ENCODE peak calls at places on chromosomes 7 and 10, in nine cellular contexts. One of them, this sample, is unnamed.
A peak's percentile ranks its signal among the peaks of the same experiment; 100 is the strongest.

GRCh38 chr10:69498711-69499471 is 47.6 kb downstream of the TSPAN15 start:
- DNase-seq in smooth muscle cell of the brain vasculature: no peak
- DNase-seq in left colon: no peak
- DNase-seq in pancreas: no peak
- DNase-seq in EH: peak; percentile 29
- DNase-seq in naive thymus-derived CD4-positive, alpha-beta T cell: no peak
- DNase-seq in heart left ventricle: no peak
- DNase-seq in OCI-M1: no peak
- DNase-seq in nephron progenitor cell: no peak
- DNase-seq in this sample: no peak

GRCh38 chr7:76512941-76513816 is 2.8 kb downstream of the UPK3B start:
- DNase-seq in smooth muscle cell of the brain vasculature: no peak
- DNase-seq in left colon: no peak
- DNase-seq in pancreas: peak; percentile 13
- DNase-seq in EH: peak; percentile 21
- DNase-seq in naive thymus-derived CD4-positive, alpha-beta T cell: no peak
- DNase-seq in heart left ventricle: no peak
- DNase-seq in OCI-M1: no peak
- DNase-seq in nephron progenitor cell: peak; percentile 48
- DNase-seq in this sample: no peak

GRCh38 chr7:128302110-128302509 is 41.6 kb downstream of the RBM28 start:
- DNase-seq in smooth muscle cell of the brain vasculature: no peak
- DNase-seq in left colon: no peak
- DNase-seq in pancreas: no peak
- DNase-seq in EH: no peak
- DNase-seq in naive thymus-derived CD4-positive, alpha-beta T cell: no peak
- DNase-seq in heart left ventricle: no peak
- DNase-seq in OCI-M1: no peak
- DNase-seq in nephron progenitor cell: no peak
- DNase-seq in this sample: no peak

GRCh38 chr10:124743188-124744046 is 761 bp downstream of the FAM53B start:
- DNase-seq in smooth muscle cell of the brain vasculature: no peak
- DNase-seq in left colon: peak; percentile 57
- DNase-seq in pancreas: peak; percentile 42
- DNase-seq in EH: peak; percentile 47
- DNase-seq in naive thymus-derived CD4-positive, alpha-beta T cell: no peak
- DNase-seq in heart left ventricle: no peak
- DNase-seq in OCI-M1: peak; percentile 59
- DNase-seq in nephron progenitor cell: peak; percentile 52
- DNase-seq in this sample: peak; percentile 51

GRCh38 chr10:74067373-74068370 is 69.8 kb downstream of the VCL start:
- DNase-seq in smooth muscle cell of the brain vasculature: no peak
- DNase-seq in left colon: no peak
- DNase-seq in pancreas: no peak
- DNase-seq in EH: no peak
- DNase-seq in naive thymus-derived CD4-positive, alpha-beta T cell: no peak
- DNase-seq in heart left ventricle: no peak
- DNase-seq in OCI-M1: peak; percentile 70
- DNase-seq in nephron progenitor cell: no peak
- DNase-seq in this sample: no peak

GRCh38 chr10:49610015-49610734 is at the start of gene SLC18A3:
- DNase-seq in smooth muscle cell of the brain vasculature: no peak
- DNase-seq in left colon: no peak
- DNase-seq in pancreas: no peak
- DNase-seq in EH: no peak
- DNase-seq in naive thymus-derived CD4-positive, alpha-beta T cell: no peak
- DNase-seq in heart left ventricle: no peak
- DNase-seq in OCI-M1: no peak
- DNase-seq in nephron progenitor cell: peak; percentile 68
- DNase-seq in this sample: no peak

GRCh38 chr10:52752801-52753437 is 19.7 kb downstream of the MBL2 start:
- DNase-seq in smooth muscle cell of the brain vasculature: no peak
- DNase-seq in left colon: no peak
- DNase-seq in pancreas: no peak
- DNase-seq in EH: no peak
- DNase-seq in naive thymus-derived CD4-positive, alpha-beta T cell: no peak
- DNase-seq in heart left ventricle: no peak
- DNase-seq in OCI-M1: peak; percentile 25
- DNase-seq in nephron progenitor cell: no peak
- DNase-seq in this sample: peak; percentile 15

GRCh38 chr7:139358541-139359365 is 941 bp upstream of the LUC7L2 start:
- DNase-seq in smooth muscle cell of the brain vasculature: no peak
- DNase-seq in left colon: peak; percentile 43
- DNase-seq in pancreas: no peak
- DNase-seq in EH: peak; percentile 43
- DNase-seq in naive thymus-derived CD4-positive, alpha-beta T cell: peak; percentile 25
- DNase-seq in heart left ventricle: no peak
- DNase-seq in OCI-M1: peak; percentile 66
- DNase-seq in nephron progenitor cell: no peak
- DNase-seq in this sample: peak; percentile 30

GRCh38 chr10:85920311-85920710 is 446.3 kb downstream of the GRID1 start:
- DNase-seq in smooth muscle cell of the brain vasculature: no peak
- DNase-seq in left colon: no peak
- DNase-seq in pancreas: no peak
- DNase-seq in EH: no peak
- DNase-seq in naive thymus-derived CD4-positive, alpha-beta T cell: no peak
- DNase-seq in heart left ventricle: no peak
- DNase-seq in OCI-M1: no peak
- DNase-seq in nephron progenitor cell: no peak
- DNase-seq in this sample: no peak